ENCODE peak calls at places on chromosomes 7 and 10, in seven cellular contexts. L is CD4-positive, alpha-beta memory T cell; I is ovary; N is fibroblast of mammary gland; H is SJSA1; X is GM23338; O is lower lobe of right lung. R is an unnamed sample.
A peak's percentile ranks its signal among the peaks of the same experiment; 100 is the strongest.

GRCh38 chr7:136874393-136875032 is 6.1 kb downstream of the CHRM2 start:
- DNase-seq in N (peak; percentile 21), X (peak; percentile 75), O (no peak), H (no peak), L (no peak), I (no peak), R (peak; percentile 9)

GRCh38 chr10:11636761-11637166 is 25.3 kb upstream of the USP6NL start:
- DNase-seq in I (no peak), X (no peak), N (no peak), O (no peak), H (no peak), L (no peak), R (no peak)

GRCh38 chr7:25294624-25295023 is 66.3 kb upstream of the NPVF start:
- DNase-seq in N (no peak), I (no peak), X (no peak), O (no peak), H (no peak), L (no peak), R (no peak)

GRCh38 chr10:121033371-121033770 is 182.2 kb downstream of the WDR11 start:
- DNase-seq in X (no peak), O (no peak), H (no peak), N (no peak), L (no peak), I (no peak), R (no peak)

GRCh38 chr7:115249080-115249479 is 327.2 kb downstream of the MDFIC start:
- DNase-seq in H (peak; percentile 53), X (no peak), L (no peak), I (no peak), O (no peak), N (peak; percentile 15), R (peak; percentile 66)

GRCh38 chr7:18806177-18806576 is 310.6 kb downstream of the HDAC9 start:
- DNase-seq in L (no peak), H (no peak), N (no peak), O (no peak), X (peak; percentile 62), I (no peak), R (no peak)

GRCh38 chr7:156842317-156842716 is 50.7 kb downstream of the LMBR1 start:
- DNase-seq in I (no peak), O (no peak), L (no peak), H (no peak), N (no peak), X (no peak), R (no peak)

GRCh38 chr7:28500143-28500542 is 87.8 kb downstream of the CREB5 start:
- DNase-seq in N (no peak), H (no peak), L (no peak), X (no peak), I (no peak), O (no peak), R (no peak)

GRCh38 chr10:83127942-83128575 is 1011.2 kb upstream of the GHITM start:
- DNase-seq in I (no peak), X (no peak), L (no peak), H (no peak), N (no peak), O (no peak), R (peak; percentile 1)

GRCh38 chr10:101301111-101301731 is 52.7 kb upstream of the BTRC start:
- DNase-seq in X (peak; percentile 73), I (no peak), N (peak; percentile 43), H (peak; percentile 21), L (no peak), O (no peak), R (no peak)

GRCh38 chr7:150562919-150563318 is 4.3 kb upstream of the GIMAP4 start:
- DNase-seq in X (no peak), H (no peak), N (no peak), O (no peak), I (no peak), L (no peak), R (no peak)

GRCh38 chr7:1248459-1249131 is 15.9 kb downstream of the UNCX start:
- DNase-seq in H (no peak), O (peak; percentile 39), N (no peak), I (no peak), X (peak; percentile 73), L (peak; percentile 40), R (no peak)

GRCh38 chr10:30784896-30785605 is 155.5 kb upstream of the LYZL2 start:
- DNase-seq in N (peak; percentile 82), I (peak; percentile 75), X (peak; percentile 94), O (peak; percentile 81), L (peak; percentile 44), H (peak; percentile 68), R (no peak)

GRCh38 chr10:91796332-91797076 is 1.7 kb upstream of the TNKS2 start:
- DNase-seq in I (peak; percentile 44), O (peak; percentile 55), H (peak; percentile 9), N (no peak), X (peak; percentile 72), L (peak; percentile 67), R (no peak)

GRCh38 chr10:25766687-25767221 is 167.3 kb upstream of the MYO3A start:
- DNase-seq in H (no peak), X (peak; percentile 91), N (no peak), L (no peak), O (no peak), I (no peak), R (no peak)

GRCh38 chr7:100545636-100546128 is 6.7 kb downstream of the AGFG2 start:
- DNase-seq in N (peak; percentile 91), I (peak; percentile 69), H (peak; percentile 85), L (peak; percentile 84), X (peak; percentile 71), O (no peak), R (peak; percentile 80)

GRCh38 chr7:94492601-94493000 is 17.0 kb upstream of the CASD1 start:
- DNase-seq in O (no peak), L (no peak), I (no peak), X (no peak), N (no peak), H (no peak), R (no peak)

GRCh38 chr10:1007583-1007982 is 18.1 kb downstream of the IDI2 start:
- DNase-seq in I (no peak), N (no peak), X (no peak), O (no peak), H (no peak), L (no peak), R (no peak)

GRCh38 chr10:12849351-12850181 is 151.9 kb downstream of the CCDC3 start:
- DNase-seq in L (no peak), N (peak; percentile 2), H (no peak), I (no peak), X (no peak), O (no peak), R (no peak)

GRCh38 chr7:34895202-34895601 is 142.1 kb downstream of the DPY19L1 start:
- DNase-seq in N (no peak), H (no peak), L (no peak), I (no peak), O (no peak), X (no peak), R (no peak)

GRCh38 chr7:154777489-154777888 is 225.4 kb downstream of the PAXIP1 start:
- DNase-seq in N (no peak), L (no peak), H (no peak), X (no peak), O (no peak), I (no peak), R (no peak)

GRCh38 chr10:43121444-43121843 is 16.8 kb upstream of the CSGALNACT2 start:
- DNase-seq in O (no peak), I (peak; percentile 14), X (no peak), N (no peak), L (no peak), H (no peak), R (no peak)

GRCh38 chr7:22821702-22822485 is 755 bp downstream of the TOMM7 start:
- DNase-seq in N (peak; percentile 36), H (peak; percentile 23), L (no peak), I (no peak), X (no peak), O (no peak), R (no peak)

GRCh38 chr7:21427861-21428641 is at the start of gene SP4:
- DNase-seq in X (peak; percentile 94), L (peak; percentile 94), H (peak; percentile 88), N (peak; percentile 91), O (peak; percentile 96), I (peak; percentile 97), R (peak; percentile 73)
- H3K4me3 ChIP-seq in X (peak within 1 kb of the TSS; percentile 91), L (peak within 1 kb of the TSS; percentile 93), H (peak within 1 kb of the TSS; percentile 73), N (peak within 1 kb of the TSS; percentile 89), O (peak within 1 kb of the TSS; percentile 91), I (peak within 1 kb of the TSS; percentile 57), R (peak within 1 kb of the TSS; percentile 74)

GRCh38 chr10:21495002-21495685 is 30.3 kb downstream of the SKIDA1 start:
- DNase-seq in O (no peak), X (no peak), I (peak; percentile 53), L (no peak), H (no peak), N (peak; percentile 25), R (no peak)

GRCh38 chr10:21494221-21495001 is 31.1 kb downstream of the SKIDA1 start:
- DNase-seq in I (peak; percentile 74), L (no peak), H (peak; percentile 42), O (peak; percentile 58), N (no peak), X (peak; percentile 64), R (no peak)

GRCh38 chr10:21496285-21497176 is 29.0 kb downstream of the SKIDA1 start:
- DNase-seq in I (peak; percentile 71), L (peak; percentile 60), O (peak; percentile 63), H (peak; percentile 79), N (peak; percentile 34), X (peak; percentile 63), R (no peak)

GRCh38 chr10:21495686-21496284 is 29.7 kb downstream of the SKIDA1 start:
- DNase-seq in H (peak; percentile 91), L (peak; percentile 73), I (peak; percentile 95), O (peak; percentile 89), N (peak; percentile 76), X (peak; percentile 95), R (no peak)

DNA sequence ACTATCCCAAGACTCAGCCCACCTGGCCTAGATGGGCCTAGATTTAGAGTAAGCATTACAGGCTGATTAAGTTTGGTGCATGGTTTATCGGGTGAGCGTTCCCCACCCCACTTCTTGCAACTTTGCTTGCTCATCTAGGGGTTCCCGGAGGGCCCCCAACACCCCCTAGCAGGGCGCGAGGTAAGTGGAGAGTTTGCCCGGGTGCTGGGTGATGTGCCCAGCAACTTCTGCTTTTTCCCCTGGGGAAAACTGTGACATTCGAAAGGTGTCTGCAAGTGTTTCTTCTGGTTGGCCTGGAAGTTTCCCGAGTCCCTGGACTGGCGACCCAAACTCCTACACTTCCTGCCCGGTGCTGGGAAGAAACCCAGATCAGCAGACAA is 31.7 kb downstream of the SKIDA1 start:
- DNase-seq in H (no peak), L (no peak), X (no peak), N (no peak), O (no peak), I (no peak), R (no peak)
- H3K4me3 ChIP-seq in H (no peak overlapping the region), L (no peak overlapping the region), X (peak overlapping the region; percentile 76), N (no peak overlapping the region), O (peak overlapping the region; percentile 79), I (no peak overlapping the region), R (no peak overlapping the region)

GRCh38 chr10:119919823-119920222 is 27.3 kb downstream of the SEC23IP start:
- DNase-seq in X (no peak), L (no peak), I (no peak), H (no peak), N (no peak), O (no peak), R (no peak)

GRCh38 chr10:119919271-119919670 is 26.7 kb downstream of the SEC23IP start:
- DNase-seq in H (no peak), O (no peak), N (peak; percentile 11), L (no peak), I (no peak), X (no peak), R (no peak)

GRCh38 chr10:119917777-119918176 is 25.2 kb downstream of the SEC23IP start:
- DNase-seq in I (no peak), O (no peak), N (peak; percentile 27), L (no peak), X (no peak), H (no peak), R (no peak)
- H3K4me3 ChIP-seq in I (no peak overlapping the region), O (no peak overlapping the region), N (no peak overlapping the region), L (no peak overlapping the region), X (no peak overlapping the region), H (no peak overlapping the region), R (no peak overlapping the region)

GRCh38 chr7:30736291-30736690 is 15.6 kb upstream of the INMT start:
- DNase-seq in H (no peak), I (no peak), X (no peak), O (no peak), N (no peak), L (no peak), R (no peak)
- H3K4me3 ChIP-seq in H (no peak overlapping the region), I (no peak overlapping the region), X (no peak overlapping the region), O (no peak overlapping the region), N (no peak overlapping the region), L (no peak overlapping the region), R (no peak overlapping the region)

R was measured in HFF-Myc.